ENCODE peak calls at places on chromosomes 2 and 18, in six cellular contexts. One of them, this sample, is unnamed.

GRCh38 chr18:2981212-2981728 is 31.7 kb downstream of the LPIN2 start:
- DNase-seq in thyroid gland: no peak
- DNase-seq in Peyer's patch: no peak
- DNase-seq in GM12864: no peak
- DNase-seq in PC-9: no peak
- DNase-seq in spleen: no peak
- DNase-seq in this sample: no peak

GRCh38 chr18:9653390-9653789 is 39.0 kb upstream of the PPP4R1 start:
- DNase-seq in thyroid gland: peak; percentile 24
- DNase-seq in Peyer's patch: no peak
- DNase-seq in GM12864: no peak
- DNase-seq in PC-9: peak; percentile 69
- DNase-seq in spleen: no peak
- DNase-seq in this sample: no peak

GRCh38 chr2:71687412-71687811 is 234.1 kb downstream of the DYSF start:
- DNase-seq in GM12864: no peak
- DNase-seq in PC-9: no peak
- DNase-seq in Peyer's patch: no peak
- DNase-seq in thyroid gland: no peak
- DNase-seq in spleen: peak; percentile 33
- DNase-seq in this sample: no peak

GRCh38 chr2:45237850-45238542 is 228.7 kb upstream of the SIX2 start:
- DNase-seq in PC-9: peak; percentile 87
- DNase-seq in Peyer's patch: no peak
- DNase-seq in GM12864: no peak
- DNase-seq in spleen: no peak
- DNase-seq in thyroid gland: no peak
- DNase-seq in this sample: no peak

GRCh38 chr2:227125506-227125905 is 38.5 kb downstream of the COL4A4 start:
- DNase-seq in Peyer's patch: no peak
- DNase-seq in PC-9: no peak
- DNase-seq in GM12864: no peak
- DNase-seq in spleen: no peak
- DNase-seq in thyroid gland: no peak
- DNase-seq in this sample: no peak

GRCh38 chr2:174771136-174771535 is 6.9 kb upstream of the CHRNA1 start:
- DNase-seq in GM12864: no peak
- DNase-seq in Peyer's patch: no peak
- DNase-seq in PC-9: no peak
- DNase-seq in thyroid gland: no peak
- DNase-seq in spleen: no peak
- DNase-seq in this sample: no peak

GRCh38 chr2:38605298-38605830 is 2.6 kb upstream of the HNRNPLL start:
- DNase-seq in Peyer's patch: no peak
- DNase-seq in PC-9: no peak
- DNase-seq in thyroid gland: peak; percentile 27
- DNase-seq in GM12864: no peak
- DNase-seq in spleen: no peak
- DNase-seq in this sample: no peak

GRCh38 chr2:6993230-6993640 is 76.0 kb downstream of the RNF144A start:
- DNase-seq in Peyer's patch: no peak
- DNase-seq in spleen: peak; percentile 83
- DNase-seq in GM12864: no peak
- DNase-seq in thyroid gland: peak; percentile 20
- DNase-seq in PC-9: no peak
- DNase-seq in this sample: no peak

GRCh38 chr2:30823452-30823851 is 16.2 kb upstream of the CAPN13 start:
- DNase-seq in PC-9: no peak
- DNase-seq in GM12864: no peak
- DNase-seq in Peyer's patch: no peak
- DNase-seq in spleen: no peak
- DNase-seq in thyroid gland: no peak
- DNase-seq in this sample: no peak

GRCh38 chr2:139099721-139100120 is 319.5 kb upstream of the NXPH2 start:
- DNase-seq in GM12864: no peak
- DNase-seq in PC-9: no peak
- DNase-seq in thyroid gland: no peak
- DNase-seq in Peyer's patch: no peak
- DNase-seq in spleen: no peak
- DNase-seq in this sample: no peak

GRCh38 chr2:216279011-216279410 is 93.3 kb downstream of the MARCHF4 start:
- DNase-seq in Peyer's patch: no peak
- DNase-seq in PC-9: no peak
- DNase-seq in GM12864: no peak
- DNase-seq in spleen: no peak
- DNase-seq in thyroid gland: no peak
- DNase-seq in this sample: no peak

GRCh38 chr2:219521066-219521880 is 7.0 kb downstream of the ASIC4 start:
- DNase-seq in GM12864: no peak
- DNase-seq in Peyer's patch: no peak
- DNase-seq in thyroid gland: peak; percentile 13
- DNase-seq in PC-9: peak; percentile 64
- DNase-seq in spleen: peak; percentile 73
- DNase-seq in this sample: no peak

GRCh38 chr2:71713581-71714580 is 260.5 kb downstream of the DYSF start:
- DNase-seq in PC-9: no peak
- DNase-seq in thyroid gland: no peak
- DNase-seq in spleen: no peak
- DNase-seq in Peyer's patch: no peak
- DNase-seq in GM12864: no peak
- DNase-seq in this sample: no peak

DNA sequence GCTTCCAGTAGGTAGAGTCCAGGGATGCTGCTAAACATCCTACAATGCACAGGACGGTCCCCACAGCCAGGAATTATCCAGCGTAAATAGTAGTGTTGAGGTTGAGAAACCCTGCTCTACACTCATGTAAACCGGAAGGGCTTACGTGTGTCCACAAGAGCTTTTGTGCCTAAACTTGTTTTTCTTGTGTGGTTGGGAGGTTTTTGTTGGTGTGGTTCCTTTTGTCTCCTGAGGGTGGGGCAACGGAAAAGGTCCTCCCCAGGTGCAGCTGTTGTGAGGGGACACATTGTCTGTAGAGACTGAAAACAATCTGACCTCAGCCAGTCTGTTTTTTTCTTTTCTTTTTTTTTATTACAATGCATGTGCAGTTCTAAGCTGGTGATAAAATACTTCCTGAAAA is 72.7 kb upstream of the MGAT5 start:
- DNase-seq in spleen: no peak
- DNase-seq in Peyer's patch: peak; percentile 84
- DNase-seq in GM12864: no peak
- DNase-seq in thyroid gland: peak; percentile 36
- DNase-seq in PC-9: peak; percentile 34
- DNase-seq in this sample: no peak
- TF ChIP-seq CTCF in spleen: peak; percentile 15
- TF ChIP-seq CTCF in Peyer's patch: peak; percentile 7
- TF ChIP-seq CTCF in GM12864: peak; percentile 1
- TF ChIP-seq CTCF in thyroid gland: no peak
- TF ChIP-seq CTCF in PC-9: no peak
- TF ChIP-seq CTCF in this sample: no peak

GRCh38 chr18:13292736-13293135 is 74.2 kb downstream of the LDLRAD4 start:
- DNase-seq in spleen: no peak
- DNase-seq in thyroid gland: no peak
- DNase-seq in PC-9: no peak
- DNase-seq in GM12864: no peak
- DNase-seq in Peyer's patch: no peak
- DNase-seq in this sample: no peak
- TF ChIP-seq CTCF in spleen: no peak
- TF ChIP-seq CTCF in thyroid gland: no peak
- TF ChIP-seq CTCF in PC-9: no peak
- TF ChIP-seq CTCF in GM12864: no peak
- TF ChIP-seq CTCF in Peyer's patch: no peak
- TF ChIP-seq CTCF in this sample: no peak

GRCh38 chr2:46913471-46914381 is 1.9 kb downstream of the MCFD2 start:
- DNase-seq in GM12864: no peak
- DNase-seq in thyroid gland: peak; percentile 25
- DNase-seq in PC-9: peak; percentile 70
- DNase-seq in Peyer's patch: no peak
- DNase-seq in spleen: no peak
- DNase-seq in this sample: no peak
- TF ChIP-seq CTCF in GM12864: no peak
- TF ChIP-seq CTCF in thyroid gland: no peak
- TF ChIP-seq CTCF in PC-9: peak; percentile 28
- TF ChIP-seq CTCF in Peyer's patch: no peak
- TF ChIP-seq CTCF in spleen: no peak
- TF ChIP-seq CTCF in this sample: no peak

GRCh38 chr18:36424741-36425142 is 127.2 kb downstream of the FHOD3 start:
- DNase-seq in PC-9: no peak
- DNase-seq in Peyer's patch: no peak
- DNase-seq in thyroid gland: no peak
- DNase-seq in GM12864: no peak
- DNase-seq in spleen: no peak
- DNase-seq in this sample: no peak
- TF ChIP-seq CTCF in PC-9: no peak
- TF ChIP-seq CTCF in Peyer's patch: no peak
- TF ChIP-seq CTCF in thyroid gland: no peak
- TF ChIP-seq CTCF in GM12864: no peak
- TF ChIP-seq CTCF in spleen: no peak
- TF ChIP-seq CTCF in this sample: no peak

DNA sequence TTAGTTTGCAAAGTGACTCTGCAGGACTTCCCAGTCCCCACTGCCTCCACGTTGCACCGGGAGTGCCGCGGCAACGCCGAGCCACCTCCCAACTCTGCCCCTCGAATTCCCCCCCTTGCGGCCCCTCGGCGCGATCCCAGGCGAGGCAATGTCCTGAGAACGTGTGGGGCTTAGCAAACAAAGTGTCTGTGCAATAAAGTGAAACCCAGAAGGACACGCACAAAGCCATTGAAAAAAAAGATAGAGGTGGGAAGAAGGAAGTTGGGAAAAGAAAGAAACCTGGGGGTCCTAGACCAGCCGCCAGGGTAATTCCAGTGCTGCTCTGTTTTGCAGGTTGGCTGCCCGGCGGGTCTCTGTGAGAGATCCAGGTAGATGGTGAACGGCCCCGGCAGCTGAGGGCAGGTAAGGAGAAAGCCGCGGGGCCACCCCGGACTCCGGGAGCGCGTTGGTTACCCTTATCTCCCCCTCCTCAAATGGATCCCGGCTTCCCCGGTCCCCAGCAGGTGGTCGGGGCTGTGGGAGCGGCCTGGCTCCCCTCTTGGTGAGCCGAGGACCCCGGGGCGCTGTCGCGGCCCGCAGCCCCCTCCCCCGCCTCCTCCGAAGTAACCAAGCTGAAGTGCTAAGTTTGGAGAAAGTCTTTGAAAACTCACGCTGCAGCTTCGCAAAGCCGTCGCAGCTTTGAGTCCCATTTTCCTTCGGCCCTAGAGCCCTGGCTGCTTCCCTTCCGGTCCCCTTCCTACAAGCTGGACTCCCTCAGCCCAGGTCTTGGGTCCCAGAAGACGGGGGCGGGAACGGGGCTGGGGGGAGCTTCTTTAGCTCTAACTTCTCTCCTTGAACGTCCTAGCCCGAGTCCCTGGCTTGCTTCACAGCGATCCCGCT is 525 bp downstream of the OTX1 start:
- DNase-seq in thyroid gland: no peak
- DNase-seq in PC-9: no peak
- DNase-seq in Peyer's patch: no peak
- DNase-seq in spleen: no peak
- DNase-seq in GM12864: no peak
- DNase-seq in this sample: peak; percentile 31
- TF ChIP-seq CTCF in thyroid gland: no peak
- TF ChIP-seq CTCF in PC-9: no peak
- TF ChIP-seq CTCF in Peyer's patch: no peak
- TF ChIP-seq CTCF in spleen: no peak
- TF ChIP-seq CTCF in GM12864: no peak
- TF ChIP-seq CTCF in this sample: no peak